ENCODE peak calls at places on chromosome 17, in six cellular contexts. O is Panc1, Z is RWPE1, K is A549, E is tibial nerve, M is endothelial cell. J is an unnamed sample.

GRCh38 chr17:11239379-11239970 is 1.5 kb upstream of the SHISA6 start:
- DNase-seq in M (no peak), E (no peak), K (no peak), O (no peak), Z (no peak), J (no peak)

GRCh38 chr17:49193513-49194296 is 16.7 kb downstream of the GNGT2 start:
- DNase-seq in O (peak), M (peak), K (peak), E (peak), Z (peak), J (peak)

GRCh38 chr17:8021565-8022357 is 17.1 kb upstream of the ALOX15B start:
- DNase-seq in O (no peak), K (no peak), Z (no peak), E (no peak), M (no peak), J (no peak)

GRCh38 chr17:79223953-79224352 is 149.3 kb downstream of the ENGASE start:
- DNase-seq in K (no peak), M (no peak), O (no peak), E (no peak), Z (no peak), J (no peak)

GRCh38 chr17:80372922-80373570 is 41.9 kb upstream of the ENDOV start:
- DNase-seq in E (no peak), O (no peak), K (no peak), Z (no peak), M (no peak), J (no peak)

GRCh38 chr17:47604268-47604927 is 45.3 kb upstream of the KPNB1 start:
- DNase-seq in M (no peak), E (peak), K (no peak), O (no peak), Z (no peak), J (peak)

GRCh38 chr17:61411114-61411943 is 11.7 kb downstream of the TBX2 start:
- DNase-seq in K (no peak), O (no peak), E (no peak), M (peak), Z (peak), J (peak)

GRCh38 chr17:9256944-9257629 is 235.8 kb downstream of the NTN1 start:
- DNase-seq in E (no peak), Z (no peak), M (no peak), K (no peak), O (peak), J (no peak)

GRCh38 chr17:36209575-36209974 is 1.3 kb upstream of the CCL4L2 start:
- DNase-seq in O (no peak), Z (no peak), E (no peak), K (no peak), M (no peak), J (no peak)

GRCh38 chr17:73266796-73267195 is 5.1 kb upstream of the CPSF4L start:
- DNase-seq in M (no peak), K (no peak), O (no peak), E (no peak), Z (no peak), J (no peak)

GRCh38 chr17:50660042-50660886 is 25.6 kb downstream of the ABCC3 start:
- DNase-seq in Z (no peak), K (peak), M (no peak), E (no peak), O (no peak), J (no peak)

GRCh38 chr17:1147664-1148063 is 32.1 kb downstream of the ABR start:
- DNase-seq in O (peak), E (no peak), Z (peak), K (peak), M (peak), J (peak)

GRCh38 chr17:6163632-6164319 is 93.6 kb downstream of the WSCD1 start:
- DNase-seq in M (no peak), E (no peak), K (no peak), O (no peak), Z (peak), J (no peak)

GRCh38 chr17:67212716-67213417 is 32.1 kb downstream of the HELZ start:
- DNase-seq in K (no peak), E (no peak), M (no peak), Z (no peak), O (no peak), J (no peak)

GRCh38 chr17:66775262-66775661 is 59.7 kb upstream of the CACNG5 start:
- DNase-seq in Z (no peak), E (no peak), O (no peak), M (no peak), K (no peak), J (no peak)

GRCh38 chr17:6753006-6753445 is 2.8 kb upstream of the XAF1 start:
- DNase-seq in K (no peak), Z (no peak), O (no peak), M (peak), E (peak), J (no peak)

DNA sequence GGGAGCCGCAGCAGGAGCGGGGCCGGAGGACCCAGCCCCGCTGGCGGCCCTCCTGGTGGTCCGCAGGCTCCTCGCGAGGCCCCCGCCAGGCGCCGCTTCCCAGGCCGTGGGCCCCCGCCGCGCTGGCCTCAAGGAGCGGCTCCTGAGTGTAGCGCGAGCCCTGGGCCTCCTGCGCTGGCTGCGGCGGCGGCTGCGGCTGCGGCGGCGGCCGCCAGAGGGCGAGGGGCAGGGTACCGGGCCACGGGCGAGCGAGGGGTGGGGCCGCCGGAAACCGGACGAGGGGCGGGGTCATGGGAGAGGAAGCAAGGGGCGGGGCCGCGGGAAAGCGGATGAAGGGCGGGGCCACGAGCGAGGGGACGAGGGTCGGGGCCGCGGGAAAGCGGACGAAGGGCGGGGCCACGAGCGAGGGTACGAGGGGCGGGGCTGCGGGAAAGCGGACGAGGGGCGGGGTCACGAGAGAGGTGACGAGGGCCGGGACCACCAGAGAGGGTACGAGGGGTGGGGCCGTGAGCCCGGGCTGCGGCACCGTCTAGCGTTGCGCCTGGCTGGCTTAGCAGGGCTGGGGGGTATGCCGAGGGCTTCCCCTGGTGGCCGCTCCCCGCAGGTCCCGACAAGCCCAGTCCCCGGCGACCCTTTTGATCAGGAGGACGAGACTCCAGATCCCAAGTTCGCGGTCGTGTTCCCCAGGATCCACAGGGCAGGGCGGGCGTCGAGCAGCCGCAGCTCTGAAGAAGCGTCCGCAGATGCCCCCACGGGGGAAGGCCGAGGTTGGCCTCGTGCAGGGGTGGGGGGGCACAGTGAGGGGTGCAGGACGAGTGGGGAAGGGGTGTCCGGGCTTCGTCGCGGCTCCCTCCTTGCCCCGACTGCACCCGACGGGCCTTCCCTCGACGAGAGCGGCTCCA is 1.7 kb downstream of the MYO15B start:
- DNase-seq in E (peak), M (peak), K (peak), Z (peak), O (no peak), J (peak)
- TF ChIP-seq CTCF in E (peak), M (peak), K (peak), Z (peak), O (peak), J (peak)

GRCh38 chr17:14116263-14117024 is 47.1 kb downstream of the COX10 start:
- DNase-seq in Z (no peak), E (no peak), K (no peak), M (no peak), O (no peak), J (no peak)

GRCh38 chr17:14123579-14124278 is 54.4 kb downstream of the COX10 start:
- DNase-seq in O (no peak), M (no peak), K (no peak), E (no peak), Z (no peak), J (no peak)

GRCh38 chr17:14121952-14122351 is 52.6 kb downstream of the COX10 start:
- DNase-seq in Z (no peak), M (no peak), K (no peak), E (no peak), O (no peak), J (no peak)

GRCh38 chr17:14118951-14119350 is 49.6 kb downstream of the COX10 start:
- DNase-seq in Z (no peak), O (no peak), M (no peak), K (no peak), E (no peak), J (no peak)

DNA sequence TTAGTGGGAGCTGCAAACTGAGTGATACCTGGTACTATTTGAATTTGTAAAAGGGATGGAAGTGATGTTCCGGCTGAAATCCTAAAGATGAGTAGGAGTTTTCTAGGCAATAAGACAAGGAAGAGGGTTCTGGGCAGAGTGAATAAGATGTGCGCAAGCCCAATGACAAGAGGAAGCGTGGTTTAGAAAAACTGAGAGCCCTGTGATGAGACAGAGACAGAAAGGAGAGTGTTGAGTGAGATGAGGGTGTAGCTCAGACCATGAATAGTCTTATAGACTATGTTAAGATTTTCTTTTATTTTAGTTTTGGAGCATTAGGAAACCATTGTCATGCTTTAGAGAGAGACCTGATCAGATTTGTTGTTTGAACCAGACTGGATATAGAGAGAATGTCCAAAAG is 50.2 kb downstream of the COX10 start:
- DNase-seq in E (no peak), K (no peak), O (no peak), M (no peak), Z (no peak), J (no peak)
- TF ChIP-seq CTCF in E (no peak), K (no peak), O (no peak), M (no peak), Z (no peak), J (no peak)

DNA sequence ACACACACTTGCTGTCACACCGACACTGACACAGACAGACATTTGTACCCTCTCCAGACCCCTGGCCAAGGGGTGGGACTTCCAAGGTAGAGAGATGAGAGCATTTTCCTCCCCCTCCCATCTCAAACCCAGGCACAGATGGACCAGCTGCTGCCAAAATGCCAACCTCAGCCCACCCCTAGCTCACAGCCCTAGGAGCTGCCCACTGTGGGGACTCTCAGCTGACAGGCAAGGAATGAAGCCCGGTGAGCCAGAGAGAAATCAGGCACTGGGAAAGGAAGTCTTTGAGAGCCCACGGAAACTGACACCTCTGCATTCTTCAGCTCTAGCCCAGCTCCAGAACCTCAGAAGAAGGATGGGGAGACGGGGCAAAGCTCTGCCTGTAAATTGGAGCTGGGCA is 2.8 kb downstream of the ETV4 start:
- DNase-seq in E (no peak), M (no peak), Z (no peak), K (no peak), O (no peak), J (peak)
- TF ChIP-seq CTCF in E (no peak), M (no peak), Z (no peak), K (no peak), O (no peak), J (no peak)

DNA sequence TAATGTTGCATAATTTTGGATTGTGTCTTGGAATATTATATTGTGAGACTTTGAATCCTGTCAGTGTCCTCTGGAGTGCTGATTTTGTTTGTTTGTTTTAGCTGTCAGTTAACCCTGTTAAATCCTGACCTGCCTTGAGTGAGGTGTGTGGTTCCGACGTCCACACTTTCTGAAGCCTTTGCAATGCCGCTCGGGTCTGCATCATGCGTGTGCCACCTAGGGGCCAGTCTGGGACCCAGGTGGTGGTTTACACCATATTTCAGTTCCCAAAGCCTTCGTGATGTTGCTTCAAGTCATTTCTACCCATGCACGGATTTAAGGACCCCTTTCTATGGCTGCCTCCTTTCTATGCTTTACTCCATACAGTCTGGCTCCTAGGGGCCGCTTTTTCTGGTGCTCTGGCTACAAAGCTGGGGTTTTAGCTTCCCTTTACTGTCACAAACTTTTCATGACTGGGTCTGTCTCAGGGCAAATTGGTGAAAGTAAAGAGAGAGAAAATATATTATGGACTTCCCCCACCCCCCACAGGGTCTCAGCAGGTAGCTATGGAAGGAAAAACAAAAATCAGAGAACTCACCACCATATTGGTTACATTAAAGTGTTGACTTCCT is 11.4 kb upstream of the OR4D1 start:
- DNase-seq in E (no peak), Z (peak), O (no peak), K (peak), M (peak), J (no peak)
- TF ChIP-seq CTCF in E (no peak), Z (peak), O (peak), K (peak), M (no peak), J (peak)

GRCh38 chr17:41325126-41325525 is 9.6 kb upstream of the KRTAP17-1 start:
- DNase-seq in Z (no peak), M (no peak), E (no peak), K (no peak), O (no peak), J (no peak)

GRCh38 chr17:41326173-41327145 is 10.9 kb upstream of the KRTAP17-1 start:
- DNase-seq in Z (no peak), E (no peak), M (no peak), O (no peak), K (no peak), J (no peak)

GRCh38 chr17:41322903-41323895 is 7.7 kb upstream of the KRTAP17-1 start:
- DNase-seq in E (no peak), Z (no peak), M (no peak), O (no peak), K (no peak), J (no peak)

GRCh38 chr17:41325611-41326010 is 10.1 kb upstream of the KRTAP17-1 start:
- DNase-seq in M (no peak), O (no peak), K (no peak), E (no peak), Z (no peak), J (no peak)

DNA sequence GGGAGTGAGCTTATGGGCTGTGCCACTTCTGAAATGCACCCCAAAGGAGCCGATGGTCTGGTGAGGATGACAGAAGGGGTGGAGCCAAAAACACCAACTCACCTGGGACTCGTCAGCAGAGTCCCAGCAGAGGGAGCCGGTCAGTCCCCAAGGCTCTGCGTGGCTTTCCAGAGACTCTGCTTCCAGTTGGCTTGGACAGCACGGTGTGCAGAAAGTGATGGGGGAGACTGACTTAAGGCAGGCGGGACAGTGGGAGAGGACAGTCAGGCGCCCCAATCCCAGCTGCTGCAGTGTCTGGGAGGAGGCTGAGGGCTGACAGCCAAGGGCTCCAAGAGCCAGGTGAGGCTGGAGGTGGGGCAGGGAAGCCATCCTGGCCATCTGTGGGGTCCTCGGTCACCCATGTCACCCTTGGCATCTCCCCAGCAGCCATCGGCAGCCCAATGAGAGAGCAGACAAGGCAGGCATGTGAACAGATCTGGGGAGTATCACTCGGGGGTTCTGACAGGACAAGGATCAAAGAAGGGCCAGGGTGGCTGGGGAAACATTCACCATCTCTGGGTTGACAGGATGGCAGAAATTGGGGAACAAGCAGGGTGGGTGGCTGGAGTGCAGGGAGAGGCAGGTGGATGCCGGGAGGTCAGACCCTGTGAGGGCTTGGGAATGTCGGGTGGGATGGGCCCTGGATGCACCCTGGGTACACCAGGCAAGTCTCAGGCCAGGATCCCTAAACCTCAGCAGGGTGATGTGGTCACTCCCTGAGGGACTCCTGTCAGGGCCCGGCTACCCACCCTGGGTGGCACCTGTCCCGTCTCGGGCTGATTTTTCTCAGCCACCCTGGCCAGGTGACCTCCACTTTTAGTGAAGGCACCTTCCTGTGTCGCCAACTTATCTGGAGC is 8.9 kb upstream of the KRTAP17-1 start:
- DNase-seq in E (no peak), K (peak), M (no peak), O (no peak), Z (peak), J (no peak)
- TF ChIP-seq CTCF in E (no peak), K (peak), M (no peak), O (peak), Z (peak), J (peak)

GRCh38 chr17:4555863-4556646 is 871 bp upstream of the MYBBP1A start:
- DNase-seq in E (no peak), O (no peak), M (peak), K (no peak), Z (no peak), J (no peak)

GRCh38 chr17:4556996-4557395 is 1.8 kb upstream of the MYBBP1A start:
- DNase-seq in O (no peak), M (no peak), E (no peak), Z (no peak), K (no peak), J (no peak)

GRCh38 chr17:4554441-4554996 is 665 bp downstream of the MYBBP1A start:
- DNase-seq in M (peak), E (no peak), O (no peak), Z (no peak), K (no peak), J (no peak)

GRCh38 chr17:4553669-4554068 is 1.5 kb downstream of the MYBBP1A start:
- DNase-seq in M (no peak), E (no peak), K (no peak), Z (no peak), O (no peak), J (no peak)

DNA sequence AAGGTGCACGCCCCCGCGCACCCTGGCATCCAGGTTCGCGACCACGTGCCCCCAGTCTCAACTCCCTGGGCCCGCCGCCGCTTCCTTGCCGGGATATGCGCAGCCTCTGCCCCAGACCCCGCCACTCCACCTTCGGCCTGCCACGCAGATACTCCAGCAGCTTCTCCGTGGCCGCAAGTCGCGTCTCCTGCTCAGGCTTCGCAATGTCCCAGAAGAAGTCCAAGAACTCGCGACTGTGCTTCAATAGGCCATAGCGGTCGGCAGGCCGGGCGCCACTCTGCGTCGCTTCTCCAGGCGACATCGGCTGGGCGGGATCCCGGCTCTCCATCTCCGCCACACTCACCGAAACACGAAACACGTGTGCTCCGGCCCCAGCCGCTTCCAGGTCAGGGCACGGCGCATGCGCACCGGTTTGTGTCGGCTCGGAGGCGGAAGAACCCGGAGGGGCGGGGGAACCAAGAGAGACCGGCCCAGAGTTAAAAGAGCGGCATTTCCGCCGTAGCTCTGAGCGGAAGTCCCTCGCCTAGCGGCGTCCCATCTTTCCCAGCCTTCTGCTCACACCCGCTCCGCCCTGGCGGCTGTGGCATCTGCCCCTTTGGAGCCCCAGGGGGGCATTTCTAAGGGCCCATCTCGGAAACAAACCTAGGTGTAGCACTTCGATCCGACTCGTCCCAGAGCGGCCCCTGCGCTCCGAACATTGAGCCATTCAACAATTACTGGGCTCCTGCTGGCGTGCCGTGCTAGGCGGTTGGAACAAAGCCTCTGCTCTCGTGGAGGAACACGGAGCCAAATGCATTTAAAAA is at the start of gene MYBBP1A:
- DNase-seq in Z (peak), M (peak), E (peak), O (peak), K (peak), J (peak)
- TF ChIP-seq CTCF in Z (no peak), M (peak), E (peak), O (no peak), K (no peak), J (no peak)